ENCODE peak calls at places on chromosomes 13 and 19, in nine cellular contexts. E is SK-N-SH; D is effector memory CD4-positive, alpha-beta T cell; W is stomach; O is heart left ventricle; A is psoas muscle; N is IMR-90; B is CD8-positive, alpha-beta memory T cell; J is CD8-positive, alpha-beta T cell. K is an unnamed sample. For H3K4me1 and H3K9me3, the result is how much of the 10 kb centered on the place peaks cover.

GRCh38 chr19:15673176-15673654 is 328 bp downstream of the CYP4F12 start:
- DNase-seq in O (peak), E (no peak), W (peak), B (no peak), J (no peak), D (no peak), A (no peak), N (no peak), K (peak)

GRCh38 chr13:51397262-51397933 is 55.4 kb downstream of the INTS6 start:
- DNase-seq in W (no peak), O (no peak), J (no peak), E (peak), B (no peak), D (no peak), A (no peak), N (peak), K (no peak)

GRCh38 chr13:23847545-23847944 is 41.7 kb downstream of the MIPEP start:
- DNase-seq in O (no peak), E (no peak), J (no peak), W (no peak), B (no peak), N (no peak), D (no peak), A (no peak), K (no peak)

GRCh38 chr19:5485286-5485636 is 30.0 kb downstream of the ZNRF4 start:
- DNase-seq in D (no peak), E (no peak), A (no peak), B (no peak), N (no peak), O (no peak), J (no peak), W (no peak), K (no peak)

GRCh38 chr13:43054803-43055802 is 31.7 kb downstream of the DNAJC15 start:
- DNase-seq in N (peak), J (no peak), E (no peak), B (peak), A (no peak), W (no peak), O (peak), D (peak), K (peak)

GRCh38 chr13:88085036-88085435 is 413.9 kb downstream of the SLITRK5 start:
- DNase-seq in N (no peak), A (no peak), D (no peak), W (no peak), B (no peak), J (no peak), E (no peak), O (no peak), K (no peak)

GRCh38 chr19:40366697-40367561 is 18.4 kb downstream of the PLD3 start:
- DNase-seq in J (no peak), O (no peak), E (peak), N (peak), A (no peak), D (no peak), W (no peak), B (no peak), K (no peak)

GRCh38 chr13:30864352-30865130 is 41.5 kb upstream of the MEDAG start:
- DNase-seq in W (no peak), O (no peak), D (no peak), B (no peak), N (peak), J (no peak), A (no peak), E (peak), K (no peak)

GRCh38 chr13:96992633-96993032 is 1.6 kb downstream of the OXGR1 start:
- DNase-seq in J (no peak), D (no peak), E (no peak), W (no peak), A (no peak), B (no peak), O (no peak), N (no peak), K (no peak)

GRCh38 chr19:40147693-40148347 is 43.4 kb upstream of the MAP3K10 start:
- DNase-seq in A (no peak), J (no peak), N (peak), E (no peak), D (no peak), B (no peak), W (no peak), O (no peak), K (no peak)

GRCh38 chr13:67588607-67589006 is 358.5 kb upstream of the PCDH9 start:
- DNase-seq in J (no peak), D (no peak), B (no peak), A (no peak), O (no peak), W (no peak), N (no peak), E (no peak), K (no peak)

GRCh38 chr13:43383488-43384165 is 360.2 kb downstream of the DNAJC15 start:
- DNase-seq in W (no peak), N (no peak), B (no peak), O (no peak), D (no peak), A (no peak), J (no peak), E (no peak), K (no peak)

GRCh38 chr13:19845758-19846157 is 17.7 kb downstream of the ZMYM5 start:
- DNase-seq in A (no peak), E (peak), W (no peak), N (peak), B (no peak), D (no peak), O (peak), J (no peak), K (no peak)

GRCh38 chr13:50589651-50590054 is 253.8 kb downstream of the DLEU7 start:
- DNase-seq in D (no peak), N (peak), A (no peak), O (peak), B (no peak), J (no peak), E (no peak), W (no peak), K (no peak)

GRCh38 chr19:18208098-18208951 is 4.5 kb upstream of the RAB3A start:
- DNase-seq in D (no peak), N (peak), J (no peak), E (peak), W (no peak), B (peak), O (no peak), A (peak), K (peak)

GRCh38 chr19:50257141-50257540 is 53.7 kb downstream of the MYH14 start:
- DNase-seq in W (no peak), A (no peak), J (no peak), E (no peak), N (no peak), O (no peak), B (no peak), D (no peak), K (no peak)

GRCh38 chr19:46206176-46206575 is 23.4 kb upstream of the IGFL1 start:
- DNase-seq in D (no peak), B (no peak), E (no peak), N (no peak), J (no peak), O (no peak), W (no peak), A (peak), K (no peak)

GRCh38 chr19:56973713-56974553 is 133.4 kb upstream of the PEG3 start:
- DNase-seq in E (peak), O (no peak), B (no peak), J (no peak), A (no peak), W (no peak), D (no peak), N (no peak), K (no peak)

GRCh38 chr19:11377237-11377636 is 2.8 kb downstream of the SWSAP1 start:
- DNase-seq in A (no peak), O (no peak), W (no peak), N (peak), B (no peak), D (no peak), J (no peak), E (no peak), K (no peak)

GRCh38 chr13:28373803-28374202 is 121.1 kb downstream of the FLT1 start:
- DNase-seq in B (no peak), A (no peak), D (no peak), J (no peak), O (no peak), E (no peak), W (no peak), N (no peak), K (no peak)

GRCh38 chr19:1468274-1469199 is 10.5 kb downstream of the C19orf25 start:
- DNase-seq in E (no peak), N (peak), D (no peak), A (peak), B (no peak), O (no peak), J (no peak), W (no peak), K (peak)

GRCh38 chr19:39157275-39157996 is 31.9 kb downstream of the PAK4 start:
- DNase-seq in E (no peak), D (no peak), B (no peak), J (no peak), A (no peak), N (peak), W (no peak), O (no peak), K (no peak)

GRCh38 chr13:83272076-83272475 is 610.2 kb downstream of the SLITRK1 start:
- DNase-seq in N (no peak), O (no peak), A (no peak), W (no peak), E (no peak), D (no peak), J (no peak), B (no peak), K (no peak)

GRCh38 chr13:112918746-112919145 is 50.3 kb upstream of the MCF2L start:
- DNase-seq in O (no peak), J (no peak), N (no peak), D (no peak), A (no peak), B (no peak), E (no peak), W (no peak), K (no peak)

GRCh38 chr13:76813874-76814273 is 72.3 kb downstream of the KCTD12 start:
- DNase-seq in W (peak), D (no peak), J (no peak), B (no peak), E (no peak), O (no peak), N (no peak), A (no peak), K (no peak)

GRCh38 chr19:34963531-34964406 is at the start of gene ZNF792:
- DNase-seq in B (peak), W (peak), D (peak), A (peak), N (peak), O (peak), E (peak), J (peak), K (peak)

GRCh38 chr13:22176968-22177545 is 506.2 kb downstream of the FGF9 start:
- DNase-seq in N (peak), W (no peak), O (no peak), D (no peak), B (no peak), J (no peak), E (no peak), A (no peak), K (no peak)

GRCh38 chr13:110005563-110005962 is 219.2 kb upstream of the IRS2 start:
- DNase-seq in A (no peak), D (no peak), O (no peak), W (no peak), J (no peak), B (no peak), E (no peak), N (no peak), K (no peak)

GRCh38 chr13:113186061-113186900 is 22.2 kb downstream of the PCID2 start:
- DNase-seq in O (no peak), W (no peak), B (no peak), E (no peak), N (no peak), A (no peak), J (no peak), D (no peak), K (no peak)

GRCh38 chr19:6678690-6679109 is 8.7 kb upstream of the TNFSF14 start:
- DNase-seq in W (no peak), D (no peak), J (no peak), E (no peak), N (no peak), A (no peak), O (no peak), B (no peak), K (no peak)

GRCh38 chr13:103101500-103101899 is 35.3 kb upstream of the SLC10A2 start:
- DNase-seq in J (no peak), B (no peak), W (no peak), A (no peak), O (no peak), E (peak), N (no peak), D (no peak), K (no peak)

GRCh38 chr13:97125810-97126738 is 96.1 kb upstream of the MBNL2 start:
- DNase-seq in A (peak), B (no peak), N (peak), W (no peak), J (no peak), D (no peak), O (peak), E (no peak), K (no peak)

GRCh38 chr19:5851302-5851701 is at the start of gene FUT3:
- DNase-seq in E (no peak), D (no peak), O (no peak), W (peak), J (no peak), N (no peak), A (no peak), B (no peak), K (no peak)

GRCh38 chr13:109180905-109181425 is 551.6 kb downstream of the MYO16 start:
- DNase-seq in A (no peak), J (no peak), W (no peak), E (no peak), O (no peak), D (no peak), N (peak), B (no peak), K (no peak)

GRCh38 chr19:23904406-23904805 is 10.3 kb upstream of the ZNF726 start:
- DNase-seq in B (no peak), O (no peak), W (no peak), E (no peak), J (no peak), D (no peak), A (no peak), N (no peak), K (no peak)

GRCh38 chr13:99960663-99961440 is 10.7 kb downstream of the ZIC5 start:
- DNase-seq in D (no peak), J (no peak), E (no peak), B (no peak), N (no peak), W (peak), A (no peak), O (no peak), K (no peak)

GRCh38 chr19:45172173-45172572 is 5.9 kb downstream of the TRAPPC6A start:
- DNase-seq in B (no peak), A (no peak), N (no peak), E (no peak), W (no peak), D (no peak), O (no peak), J (no peak), K (no peak)

GRCh38 chr13:26590379-26590778 is 32.9 kb downstream of the WASF3 start:
- DNase-seq in W (no peak), J (no peak), E (no peak), A (no peak), B (no peak), D (no peak), O (no peak), N (no peak), K (no peak)
- H3K4me1 ChIP-seq in W (under half), J (under half), E (under half), A (under half), B (under half), D (under half), O (under half), N (under half), K (under half)

GRCh38 chr13:48590141-48590863 is 57.4 kb upstream of the RCBTB2 start:
- DNase-seq in N (no peak), E (no peak), B (no peak), O (no peak), J (no peak), W (no peak), D (no peak), A (no peak), K (no peak)

GRCh38 chr13:48591889-48592725 is 59.2 kb upstream of the RCBTB2 start:
- DNase-seq in J (no peak), D (no peak), E (no peak), W (no peak), A (no peak), B (no peak), N (no peak), O (no peak), K (no peak)

GRCh38 chr13:48586591-48587103 is 53.8 kb upstream of the RCBTB2 start:
- DNase-seq in J (no peak), B (no peak), O (peak), W (peak), N (peak), E (no peak), A (peak), D (no peak), K (peak)

GRCh38 chr13:48585456-48585840 is 52.6 kb upstream of the RCBTB2 start:
- DNase-seq in D (no peak), W (peak), J (no peak), N (no peak), A (no peak), B (no peak), E (no peak), O (no peak), K (no peak)

DNA sequence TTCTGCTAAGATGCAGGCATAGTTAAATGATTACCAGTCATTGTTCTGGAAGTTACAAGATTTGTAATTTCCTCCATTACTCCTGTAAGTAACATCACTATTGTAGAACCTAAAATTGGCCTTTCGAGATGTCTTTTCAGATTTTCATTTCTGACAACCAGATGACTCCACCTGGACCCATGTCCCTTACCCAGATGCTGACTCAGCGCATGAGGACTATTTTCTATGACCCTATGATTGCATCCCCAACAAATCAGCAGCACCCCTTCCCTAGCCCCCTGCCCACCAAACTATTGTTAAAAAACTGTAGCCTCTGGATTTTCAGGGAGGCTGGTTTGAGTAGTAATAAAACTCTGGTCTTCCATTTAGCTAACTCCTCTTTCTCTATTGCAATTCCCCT is 55.2 kb upstream of the RCBTB2 start:
- DNase-seq in D (no peak), A (no peak), W (no peak), E (no peak), J (no peak), N (no peak), O (no peak), B (no peak), K (no peak)
- H3K9me3 ChIP-seq in D (under half), A (under half), W (under half), E (under half), J (under half), N (under half), O (under half), B (under half), K (under half)

DNA sequence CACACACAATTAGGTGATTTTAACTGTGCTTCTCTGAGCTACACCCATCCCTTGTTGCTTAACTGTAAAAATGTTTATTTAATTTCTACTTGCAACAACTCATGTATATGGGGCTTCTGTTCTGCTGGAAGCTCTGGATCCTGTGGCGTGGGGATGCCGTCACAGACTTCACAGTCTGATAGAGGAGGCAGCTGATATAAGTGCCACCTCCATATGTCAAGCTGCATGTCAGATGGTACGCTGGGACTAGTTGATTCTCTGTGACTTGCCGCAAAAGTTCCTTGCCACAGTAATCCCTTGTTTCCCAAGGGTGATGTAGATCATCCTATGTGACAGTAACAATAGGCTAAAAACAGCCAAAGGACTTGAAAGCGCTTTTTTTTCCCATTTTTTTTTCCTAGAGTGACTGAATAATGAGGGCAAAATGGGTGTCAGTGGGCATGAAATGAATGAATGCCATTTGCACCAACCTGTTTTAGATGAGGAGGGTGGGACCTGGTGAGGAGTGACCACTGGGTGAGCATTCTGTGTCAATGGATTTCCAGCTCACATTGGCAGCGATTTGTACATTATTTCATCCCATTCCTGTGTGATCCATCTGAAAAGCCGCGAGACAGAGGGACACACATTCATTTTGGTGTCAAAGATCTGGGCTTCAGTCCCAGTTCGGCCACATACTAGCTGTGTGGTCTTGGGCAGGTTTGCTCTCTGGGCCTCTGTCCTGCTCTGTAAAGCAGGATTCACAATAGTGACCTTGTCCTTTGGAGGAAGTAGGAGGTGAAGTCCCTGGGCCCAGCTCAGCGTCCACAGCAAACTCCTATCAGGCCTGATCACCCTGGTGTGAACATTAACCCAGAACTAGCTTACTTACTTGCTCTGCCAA is 88.8 kb upstream of the RNF113B start:
- DNase-seq in A (no peak), O (no peak), D (no peak), E (no peak), N (peak), J (no peak), B (no peak), W (peak), K (no peak)
- H3K4me3 ChIP-seq in A (no peak), O (no peak), D (no peak), E (no peak), N (no peak), J (no peak), B (no peak), W (no peak), K (no peak)

GRCh38 chr13:40974460-40975407 is 44.4 kb downstream of the ELF1 start:
- DNase-seq in W (no peak), O (no peak), E (no peak), A (no peak), J (no peak), B (peak), D (no peak), N (peak), K (no peak)
- H3K4me1 ChIP-seq in W (under half), O (half or more), E (under half), A (half or more), J (half or more), B (half or more), D (under half), N (under half), K (under half)

GRCh38 chr19:51589511-51589910 is 18.4 kb downstream of the ZNF175 start:
- DNase-seq in N (no peak), W (no peak), B (no peak), O (no peak), A (no peak), E (no peak), J (no peak), D (no peak), K (no peak)

GRCh38 chr19:51587264-51588191 is 16.4 kb downstream of the ZNF175 start:
- DNase-seq in D (no peak), W (no peak), B (no peak), N (no peak), E (no peak), J (no peak), A (no peak), O (no peak), K (no peak)

GRCh38 chr19:51586799-51587198 is 15.7 kb downstream of the ZNF175 start:
- DNase-seq in O (no peak), D (no peak), E (no peak), N (no peak), A (no peak), J (no peak), W (no peak), B (no peak), K (no peak)

GRCh38 chr19:51590441-51590840 is 19.4 kb downstream of the ZNF175 start:
- DNase-seq in J (no peak), N (no peak), O (no peak), D (no peak), E (no peak), B (no peak), W (no peak), A (no peak), K (no peak)

GRCh38 chr19:51586103-51586728 is 15.1 kb downstream of the ZNF175 start:
- DNase-seq in N (no peak), B (no peak), O (no peak), D (no peak), A (no peak), W (no peak), J (no peak), E (no peak), K (no peak)
- H3K9me3 ChIP-seq in N (under half), B (under half), O (under half), D (under half), A (under half), W (under half), J (under half), E (under half), K (under half)